ENCODE peak calls at places on chromosomes 16 and 17, in four cellular contexts. One of them, this sample, is unnamed.

GRCh38 chr17:11940904-11941303 is 56.4 kb downstream of the ZNF18 start:
- DNase-seq in CD4-positive, alpha-beta T cell: no peak
- DNase-seq in naive thymus-derived CD4-positive, alpha-beta T cell: no peak
- DNase-seq in heart right ventricle: no peak
- DNase-seq in this sample: no peak

GRCh38 chr16:7074715-7075114 is 257.9 kb upstream of the RBFOX1 start:
- DNase-seq in CD4-positive, alpha-beta T cell: no peak
- DNase-seq in naive thymus-derived CD4-positive, alpha-beta T cell: no peak
- DNase-seq in heart right ventricle: no peak
- DNase-seq in this sample: no peak

GRCh38 chr16:46612121-46612520 is 9.1 kb downstream of the SHCBP1 start:
- DNase-seq in CD4-positive, alpha-beta T cell: no peak
- DNase-seq in naive thymus-derived CD4-positive, alpha-beta T cell: no peak
- DNase-seq in heart right ventricle: no peak
- DNase-seq in this sample: no peak

GRCh38 chr16:26058326-26058725 is 366.6 kb downstream of the HS3ST4 start:
- DNase-seq in CD4-positive, alpha-beta T cell: no peak
- DNase-seq in naive thymus-derived CD4-positive, alpha-beta T cell: no peak
- DNase-seq in heart right ventricle: no peak
- DNase-seq in this sample: no peak

GRCh38 chr16:48099455-48099854 is 56.3 kb downstream of the ABCC12 start:
- DNase-seq in CD4-positive, alpha-beta T cell: no peak
- DNase-seq in naive thymus-derived CD4-positive, alpha-beta T cell: no peak
- DNase-seq in heart right ventricle: peak; percentile 57
- DNase-seq in this sample: no peak

GRCh38 chr16:86382774-86383407 is 127.4 kb upstream of the FOXF1 start:
- DNase-seq in CD4-positive, alpha-beta T cell: no peak
- DNase-seq in naive thymus-derived CD4-positive, alpha-beta T cell: no peak
- DNase-seq in heart right ventricle: no peak
- DNase-seq in this sample: no peak

GRCh38 chr16:89565256-89565505 is 4.7 kb downstream of the RPL13 start:
- DNase-seq in CD4-positive, alpha-beta T cell: no peak
- DNase-seq in naive thymus-derived CD4-positive, alpha-beta T cell: no peak
- DNase-seq in heart right ventricle: no peak
- DNase-seq in this sample: no peak

GRCh38 chr17:46150216-46150963 is 42.8 kb downstream of the KANSL1 start:
- DNase-seq in CD4-positive, alpha-beta T cell: no peak
- DNase-seq in naive thymus-derived CD4-positive, alpha-beta T cell: no peak
- DNase-seq in heart right ventricle: no peak
- DNase-seq in this sample: no peak

GRCh38 chr16:84881702-84882521 is 62.1 kb downstream of the CRISPLD2 start:
- DNase-seq in CD4-positive, alpha-beta T cell: no peak
- DNase-seq in naive thymus-derived CD4-positive, alpha-beta T cell: no peak
- DNase-seq in heart right ventricle: peak; percentile 31
- DNase-seq in this sample: no peak

GRCh38 chr16:83967838-83968482 is at the start of gene NECAB2:
- DNase-seq in CD4-positive, alpha-beta T cell: no peak
- DNase-seq in naive thymus-derived CD4-positive, alpha-beta T cell: no peak
- DNase-seq in heart right ventricle: peak; percentile 40
- DNase-seq in this sample: no peak

GRCh38 chr16:88002211-88002610 is 51.0 kb downstream of the BANP start:
- DNase-seq in CD4-positive, alpha-beta T cell: no peak
- DNase-seq in naive thymus-derived CD4-positive, alpha-beta T cell: no peak
- DNase-seq in heart right ventricle: no peak
- DNase-seq in this sample: no peak

GRCh38 chr16:28212532-28212873 is 738 bp upstream of the XPO6 start:
- DNase-seq in CD4-positive, alpha-beta T cell: no peak
- DNase-seq in naive thymus-derived CD4-positive, alpha-beta T cell: no peak
- DNase-seq in heart right ventricle: no peak
- DNase-seq in this sample: no peak

GRCh38 chr17:38719284-38719942 is 10.7 kb upstream of the CISD3 start:
- DNase-seq in CD4-positive, alpha-beta T cell: no peak
- DNase-seq in naive thymus-derived CD4-positive, alpha-beta T cell: no peak
- DNase-seq in heart right ventricle: no peak
- DNase-seq in this sample: no peak

GRCh38 chr17:22303865-22304264 is 611.5 kb downstream of the KCNJ18 start:
- DNase-seq in CD4-positive, alpha-beta T cell: no peak
- DNase-seq in naive thymus-derived CD4-positive, alpha-beta T cell: no peak
- DNase-seq in heart right ventricle: no peak
- DNase-seq in this sample: no peak
- H3K9me3 ChIP-seq in CD4-positive, alpha-beta T cell: no peaks in the 10 kb centered on the region
- H3K9me3 ChIP-seq in naive thymus-derived CD4-positive, alpha-beta T cell: peaks cover 10% of the 10 kb centered on the region
- H3K9me3 ChIP-seq in heart right ventricle: no peaks in the 10 kb centered on the region
- H3K9me3 ChIP-seq in this sample: no peaks in the 10 kb centered on the region

GRCh38 chr17:55870044-55870443 is 119.2 kb downstream of the PCTP start:
- DNase-seq in CD4-positive, alpha-beta T cell: no peak
- DNase-seq in naive thymus-derived CD4-positive, alpha-beta T cell: no peak
- DNase-seq in heart right ventricle: no peak
- DNase-seq in this sample: no peak
- H3K9me3 ChIP-seq in CD4-positive, alpha-beta T cell: no peaks in the 10 kb centered on the region
- H3K9me3 ChIP-seq in naive thymus-derived CD4-positive, alpha-beta T cell: no peaks in the 10 kb centered on the region
- H3K9me3 ChIP-seq in heart right ventricle: no peaks in the 10 kb centered on the region
- H3K9me3 ChIP-seq in this sample: no peaks in the 10 kb centered on the region

DNA sequence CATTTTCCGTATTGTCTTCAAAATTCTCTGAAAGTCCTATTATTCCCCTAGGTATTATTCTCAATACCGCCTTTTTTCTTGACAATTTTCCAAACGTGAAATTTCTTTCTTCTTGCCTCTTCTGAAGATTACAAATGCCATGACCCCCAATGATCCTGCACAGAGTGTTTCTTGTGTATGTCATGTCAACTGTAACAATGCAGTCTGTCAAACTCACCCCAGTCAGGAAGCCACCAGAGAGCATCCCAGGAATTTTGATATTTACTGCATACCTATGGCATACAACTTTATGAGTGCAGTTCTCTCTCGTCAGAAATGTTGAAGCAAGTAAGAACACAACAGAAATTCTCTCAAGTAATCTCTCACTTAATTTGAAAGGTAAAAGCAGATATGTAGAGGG is 847.3 kb upstream of the CDH8 start:
- DNase-seq in CD4-positive, alpha-beta T cell: no peak
- DNase-seq in naive thymus-derived CD4-positive, alpha-beta T cell: no peak
- DNase-seq in heart right ventricle: no peak
- DNase-seq in this sample: no peak
- H3K9me3 ChIP-seq in CD4-positive, alpha-beta T cell: no peaks in the 10 kb centered on the region
- H3K9me3 ChIP-seq in naive thymus-derived CD4-positive, alpha-beta T cell: peaks cover 9% of the 10 kb centered on the region
- H3K9me3 ChIP-seq in heart right ventricle: no peaks in the 10 kb centered on the region
- H3K9me3 ChIP-seq in this sample: no peaks in the 10 kb centered on the region

DNA sequence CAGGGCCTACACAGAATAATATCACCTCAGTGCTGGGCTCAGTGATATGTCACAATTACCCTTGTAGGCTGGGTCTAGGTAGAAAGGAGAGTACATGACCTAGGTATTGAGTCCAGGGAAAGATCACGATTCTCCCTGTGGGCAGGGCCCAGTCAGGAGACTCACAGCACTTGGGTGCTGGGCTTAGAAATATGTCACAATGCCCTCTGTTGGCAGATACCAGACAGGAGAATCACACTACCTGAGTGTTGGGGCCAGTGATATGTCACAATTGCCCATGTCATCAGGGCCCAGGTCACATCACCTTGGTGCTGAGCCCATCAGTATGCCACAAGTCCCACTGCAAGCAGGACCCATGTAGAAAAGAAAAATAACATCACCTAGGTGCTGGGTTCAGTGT is 2105.5 kb downstream of the TP53TG3F start:
- DNase-seq in CD4-positive, alpha-beta T cell: no peak
- DNase-seq in naive thymus-derived CD4-positive, alpha-beta T cell: no peak
- DNase-seq in heart right ventricle: no peak
- DNase-seq in this sample: no peak
- H3K9me3 ChIP-seq in CD4-positive, alpha-beta T cell: no peaks in the 10 kb centered on the region
- H3K9me3 ChIP-seq in naive thymus-derived CD4-positive, alpha-beta T cell: peaks cover 28% of the 10 kb centered on the region
- H3K9me3 ChIP-seq in heart right ventricle: no peaks in the 10 kb centered on the region
- H3K9me3 ChIP-seq in this sample: peaks cover 4% of the 10 kb centered on the region

DNA sequence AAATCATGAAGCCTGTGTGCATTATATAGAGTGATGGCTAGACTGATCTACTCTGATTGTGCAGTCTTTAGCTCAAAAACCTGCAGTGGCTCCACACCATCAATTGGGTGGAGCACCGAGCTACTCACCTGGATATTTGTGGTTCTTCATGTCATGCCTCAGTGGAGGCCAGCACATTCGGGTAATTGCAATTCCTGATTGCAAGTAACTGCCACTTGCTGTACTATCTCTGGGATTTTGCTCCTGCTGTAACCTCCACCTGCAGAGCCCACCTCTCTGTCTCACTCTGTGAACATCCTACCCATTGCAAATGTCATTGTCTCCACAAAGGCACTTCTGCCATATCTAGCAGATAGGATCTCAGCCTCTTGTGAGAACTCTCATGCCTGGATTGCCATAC is 1.7 kb upstream of the CCL1 start:
- DNase-seq in CD4-positive, alpha-beta T cell: no peak
- DNase-seq in naive thymus-derived CD4-positive, alpha-beta T cell: no peak
- DNase-seq in heart right ventricle: no peak
- DNase-seq in this sample: no peak
- H3K9me3 ChIP-seq in CD4-positive, alpha-beta T cell: no peaks in the 10 kb centered on the region
- H3K9me3 ChIP-seq in naive thymus-derived CD4-positive, alpha-beta T cell: no peaks in the 10 kb centered on the region
- H3K9me3 ChIP-seq in heart right ventricle: no peaks in the 10 kb centered on the region
- H3K9me3 ChIP-seq in this sample: no peaks in the 10 kb centered on the region

GRCh38 chr17:27009087-27009486 is 284.8 kb upstream of the WSB1 start:
- DNase-seq in CD4-positive, alpha-beta T cell: no peak
- DNase-seq in naive thymus-derived CD4-positive, alpha-beta T cell: no peak
- DNase-seq in heart right ventricle: no peak
- DNase-seq in this sample: no peak
- H3K9me3 ChIP-seq in CD4-positive, alpha-beta T cell: no peaks in the 10 kb centered on the region
- H3K9me3 ChIP-seq in naive thymus-derived CD4-positive, alpha-beta T cell: no peaks in the 10 kb centered on the region
- H3K9me3 ChIP-seq in heart right ventricle: no peaks in the 10 kb centered on the region
- H3K9me3 ChIP-seq in this sample: no peaks in the 10 kb centered on the region

DNA sequence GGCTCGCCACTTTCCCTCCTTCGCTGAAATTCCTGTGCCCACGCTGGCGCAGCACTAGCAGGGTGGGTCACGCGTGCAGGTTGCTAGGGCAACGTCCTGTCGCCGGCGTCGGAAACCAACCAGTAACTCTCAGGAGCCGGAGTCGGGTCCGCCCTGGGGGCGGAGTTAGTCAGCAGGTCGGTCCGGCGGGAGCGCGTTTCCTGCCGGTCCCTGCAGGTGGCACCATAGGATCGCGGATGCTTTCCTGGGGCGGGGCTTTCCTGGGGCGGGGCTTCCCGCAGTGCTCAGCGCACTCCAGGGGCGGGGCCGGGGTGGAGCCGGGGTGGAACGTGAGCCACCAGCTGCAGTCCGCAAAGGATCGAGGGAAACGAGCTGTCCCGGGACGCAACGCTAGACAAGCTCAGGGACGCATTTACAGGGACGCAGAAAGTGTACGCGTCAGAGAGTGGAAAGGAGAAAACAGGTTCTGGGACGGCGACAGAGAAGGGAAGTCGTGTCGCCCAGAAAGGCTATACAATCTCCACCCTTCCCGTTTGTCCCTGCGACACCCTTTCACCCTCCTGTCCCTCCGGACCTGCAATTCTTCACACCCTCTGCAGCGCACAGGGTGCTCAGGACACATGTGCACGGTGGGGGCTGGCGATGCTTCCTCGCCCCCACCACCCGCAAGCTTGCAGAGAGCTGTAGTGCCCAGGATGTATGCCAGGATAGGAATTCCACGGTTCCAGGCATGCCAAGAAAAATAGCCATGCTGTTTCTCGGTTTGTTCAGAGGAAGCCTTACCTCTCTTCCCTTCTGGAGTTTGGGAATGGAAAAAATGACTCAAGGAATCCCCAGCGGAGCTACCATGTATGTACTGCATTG is 12.3 kb downstream of the COPZ2 start:
- DNase-seq in CD4-positive, alpha-beta T cell: peak; percentile 96
- DNase-seq in naive thymus-derived CD4-positive, alpha-beta T cell: peak; percentile 94
- DNase-seq in heart right ventricle: peak; percentile 96
- DNase-seq in this sample: peak; percentile 98
- H3K9me3 ChIP-seq in CD4-positive, alpha-beta T cell: no peaks in the 10 kb centered on the region
- H3K9me3 ChIP-seq in naive thymus-derived CD4-positive, alpha-beta T cell: no peaks in the 10 kb centered on the region
- H3K9me3 ChIP-seq in heart right ventricle: no peaks in the 10 kb centered on the region
- H3K9me3 ChIP-seq in this sample: no peaks in the 10 kb centered on the region

DNA sequence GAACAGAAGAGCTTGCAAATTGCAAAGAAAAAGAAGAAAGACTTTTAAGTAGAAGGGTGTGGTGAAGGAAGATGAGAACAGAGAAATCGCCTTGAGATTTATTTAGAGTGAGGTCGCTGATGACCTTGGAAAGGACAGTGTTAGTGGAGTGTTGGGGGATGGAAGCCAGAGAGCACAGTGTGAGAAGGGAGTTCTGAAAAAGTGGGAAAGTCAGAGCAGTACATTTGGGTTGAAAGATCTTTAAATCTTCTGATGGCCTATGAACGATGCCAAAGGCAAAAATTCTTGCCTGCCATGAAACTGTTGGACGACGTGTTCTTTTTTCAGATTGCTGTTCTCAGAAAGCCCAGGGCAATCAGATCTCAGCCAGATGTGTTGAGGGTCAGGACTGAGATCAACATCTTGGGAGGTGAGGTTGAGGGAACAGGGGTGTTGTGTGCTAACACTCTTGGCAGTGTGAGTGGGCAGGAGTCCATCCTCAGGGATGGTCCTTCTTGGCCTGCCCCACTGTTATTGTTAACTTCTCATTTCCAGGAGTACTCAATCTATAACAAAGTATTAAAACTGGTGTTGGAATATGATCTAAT is 330.1 kb downstream of the MAP2K6 start:
- DNase-seq in CD4-positive, alpha-beta T cell: no peak
- DNase-seq in naive thymus-derived CD4-positive, alpha-beta T cell: no peak
- DNase-seq in heart right ventricle: no peak
- DNase-seq in this sample: no peak
- H3K9me3 ChIP-seq in CD4-positive, alpha-beta T cell: no peaks in the 10 kb centered on the region
- H3K9me3 ChIP-seq in naive thymus-derived CD4-positive, alpha-beta T cell: no peaks in the 10 kb centered on the region
- H3K9me3 ChIP-seq in heart right ventricle: no peaks in the 10 kb centered on the region
- H3K9me3 ChIP-seq in this sample: no peaks in the 10 kb centered on the region